ENCODE peak calls at places on chromosome 15, in nine cellular contexts. One of them, this sample, is unnamed.

GRCh38 chr15:63461230-63461629 is 43.2 kb upstream of the USP3 start:
- DNase-seq in NCI-H2029 treated with DMSO at 0.1 percent for 48 hours: no peak
- DNase-seq in transverse colon: no peak
- DNase-seq in endothelial cell: peak; percentile 42
- DNase-seq in H54: no peak
- DNase-seq in testis: no peak
- DNase-seq in GDM1: no peak
- DNase-seq in neural progenitor cell: peak; percentile 71
- DNase-seq in hippocampal formation: peak; percentile 42
- DNase-seq in this sample: peak; percentile 35

GRCh38 chr15:57541805-57542504 is 49.7 kb upstream of the MYZAP start:
- DNase-seq in H54: peak; percentile 26
- DNase-seq in endothelial cell: peak; percentile 76
- DNase-seq in hippocampal formation: peak; percentile 43
- DNase-seq in NCI-H2029 treated with DMSO at 0.1 percent for 48 hours: no peak
- DNase-seq in GDM1: no peak
- DNase-seq in testis: peak; percentile 79
- DNase-seq in neural progenitor cell: peak; percentile 70
- DNase-seq in transverse colon: peak; percentile 80
- DNase-seq in this sample: peak; percentile 44

GRCh38 chr15:78790027-78790426 is 21.2 kb downstream of the ADAMTS7 start:
- DNase-seq in NCI-H2029 treated with DMSO at 0.1 percent for 48 hours: no peak
- DNase-seq in transverse colon: no peak
- DNase-seq in GDM1: no peak
- DNase-seq in H54: no peak
- DNase-seq in neural progenitor cell: no peak
- DNase-seq in hippocampal formation: no peak
- DNase-seq in endothelial cell: no peak
- DNase-seq in testis: no peak
- DNase-seq in this sample: no peak

GRCh38 chr15:88701561-88702095 is 62.8 kb downstream of the ISG20 start:
- DNase-seq in endothelial cell: peak; percentile 46
- DNase-seq in GDM1: no peak
- DNase-seq in testis: no peak
- DNase-seq in neural progenitor cell: peak; percentile 53
- DNase-seq in H54: no peak
- DNase-seq in hippocampal formation: no peak
- DNase-seq in transverse colon: peak; percentile 33
- DNase-seq in NCI-H2029 treated with DMSO at 0.1 percent for 48 hours: no peak
- DNase-seq in this sample: peak; percentile 39

GRCh38 chr15:39455502-39455991 is 125.3 kb upstream of the THBS1 start:
- DNase-seq in GDM1: no peak
- DNase-seq in H54: no peak
- DNase-seq in testis: no peak
- DNase-seq in transverse colon: no peak
- DNase-seq in NCI-H2029 treated with DMSO at 0.1 percent for 48 hours: no peak
- DNase-seq in hippocampal formation: no peak
- DNase-seq in endothelial cell: no peak
- DNase-seq in neural progenitor cell: no peak
- DNase-seq in this sample: peak; percentile 97

GRCh38 chr15:26870346-26870745 is 3.5 kb downstream of the GABRA5 start:
- DNase-seq in transverse colon: no peak
- DNase-seq in NCI-H2029 treated with DMSO at 0.1 percent for 48 hours: no peak
- DNase-seq in hippocampal formation: no peak
- DNase-seq in GDM1: no peak
- DNase-seq in H54: no peak
- DNase-seq in endothelial cell: no peak
- DNase-seq in testis: no peak
- DNase-seq in neural progenitor cell: no peak
- DNase-seq in this sample: no peak

GRCh38 chr15:32834156-32834555 is 116.4 kb downstream of the GREM1 start:
- DNase-seq in testis: no peak
- DNase-seq in NCI-H2029 treated with DMSO at 0.1 percent for 48 hours: no peak
- DNase-seq in hippocampal formation: no peak
- DNase-seq in transverse colon: no peak
- DNase-seq in GDM1: no peak
- DNase-seq in H54: no peak
- DNase-seq in neural progenitor cell: no peak
- DNase-seq in endothelial cell: no peak
- DNase-seq in this sample: no peak

GRCh38 chr15:67707520-67708283 is 117.6 kb upstream of the SKOR1 start:
- DNase-seq in neural progenitor cell: peak; percentile 36
- DNase-seq in NCI-H2029 treated with DMSO at 0.1 percent for 48 hours: no peak
- DNase-seq in GDM1: no peak
- DNase-seq in H54: no peak
- DNase-seq in transverse colon: no peak
- DNase-seq in hippocampal formation: no peak
- DNase-seq in endothelial cell: no peak
- DNase-seq in testis: no peak
- DNase-seq in this sample: no peak

GRCh38 chr15:74221399-74222230 is 14.5 kb upstream of the CCDC33 start:
- DNase-seq in testis: no peak
- DNase-seq in neural progenitor cell: no peak
- DNase-seq in hippocampal formation: no peak
- DNase-seq in GDM1: no peak
- DNase-seq in endothelial cell: no peak
- DNase-seq in NCI-H2029 treated with DMSO at 0.1 percent for 48 hours: no peak
- DNase-seq in H54: no peak
- DNase-seq in transverse colon: no peak
- DNase-seq in this sample: no peak

GRCh38 chr15:85651551-85651950 is 143.2 kb downstream of the KLHL25 start:
- DNase-seq in neural progenitor cell: no peak
- DNase-seq in GDM1: no peak
- DNase-seq in endothelial cell: no peak
- DNase-seq in H54: no peak
- DNase-seq in NCI-H2029 treated with DMSO at 0.1 percent for 48 hours: no peak
- DNase-seq in testis: no peak
- DNase-seq in hippocampal formation: no peak
- DNase-seq in transverse colon: no peak
- DNase-seq in this sample: no peak

GRCh38 chr15:40358492-40359353 is 704 bp downstream of the DISP2 start:
- DNase-seq in endothelial cell: no peak
- DNase-seq in NCI-H2029 treated with DMSO at 0.1 percent for 48 hours: no peak
- DNase-seq in H54: no peak
- DNase-seq in neural progenitor cell: no peak
- DNase-seq in hippocampal formation: no peak
- DNase-seq in transverse colon: peak; percentile 38
- DNase-seq in testis: no peak
- DNase-seq in GDM1: no peak
- DNase-seq in this sample: no peak

GRCh38 chr15:89068325-89068784 is 19.9 kb upstream of the ABHD2 start:
- DNase-seq in GDM1: peak; percentile 39
- DNase-seq in endothelial cell: no peak
- DNase-seq in hippocampal formation: no peak
- DNase-seq in NCI-H2029 treated with DMSO at 0.1 percent for 48 hours: no peak
- DNase-seq in transverse colon: no peak
- DNase-seq in neural progenitor cell: no peak
- DNase-seq in testis: no peak
- DNase-seq in H54: no peak
- DNase-seq in this sample: no peak

GRCh38 chr15:97410907-97411575 is 549.5 kb upstream of the ARRDC4 start:
- DNase-seq in transverse colon: no peak
- DNase-seq in testis: no peak
- DNase-seq in GDM1: no peak
- DNase-seq in H54: no peak
- DNase-seq in endothelial cell: no peak
- DNase-seq in hippocampal formation: no peak
- DNase-seq in neural progenitor cell: no peak
- DNase-seq in NCI-H2029 treated with DMSO at 0.1 percent for 48 hours: no peak
- DNase-seq in this sample: no peak

GRCh38 chr15:62503451-62503850 is 338.4 kb upstream of the C2CD4B start:
- DNase-seq in endothelial cell: peak; percentile 13
- DNase-seq in GDM1: no peak
- DNase-seq in neural progenitor cell: no peak
- DNase-seq in hippocampal formation: no peak
- DNase-seq in H54: no peak
- DNase-seq in testis: no peak
- DNase-seq in NCI-H2029 treated with DMSO at 0.1 percent for 48 hours: no peak
- DNase-seq in transverse colon: no peak
- DNase-seq in this sample: no peak

GRCh38 chr15:42037650-42038049 is 16.8 kb upstream of the PLA2G4E start:
- DNase-seq in GDM1: no peak
- DNase-seq in NCI-H2029 treated with DMSO at 0.1 percent for 48 hours: peak; percentile 17
- DNase-seq in endothelial cell: no peak
- DNase-seq in neural progenitor cell: no peak
- DNase-seq in H54: no peak
- DNase-seq in testis: no peak
- DNase-seq in transverse colon: peak; percentile 65
- DNase-seq in hippocampal formation: no peak
- DNase-seq in this sample: no peak

GRCh38 chr15:77541421-77542181 is 91.1 kb downstream of the LINGO1 start:
- DNase-seq in neural progenitor cell: peak; percentile 69
- DNase-seq in endothelial cell: no peak
- DNase-seq in hippocampal formation: peak; percentile 30
- DNase-seq in GDM1: no peak
- DNase-seq in NCI-H2029 treated with DMSO at 0.1 percent for 48 hours: no peak
- DNase-seq in testis: peak; percentile 32
- DNase-seq in transverse colon: no peak
- DNase-seq in H54: no peak
- DNase-seq in this sample: no peak

GRCh38 chr15:44666208-44667038 is 3.0 kb upstream of the SPG11 start:
- DNase-seq in H54: no peak
- DNase-seq in testis: no peak
- DNase-seq in GDM1: no peak
- DNase-seq in endothelial cell: no peak
- DNase-seq in NCI-H2029 treated with DMSO at 0.1 percent for 48 hours: no peak
- DNase-seq in neural progenitor cell: no peak
- DNase-seq in hippocampal formation: no peak
- DNase-seq in transverse colon: no peak
- DNase-seq in this sample: no peak

GRCh38 chr15:37893309-37893708 is 41.1 kb upstream of the TMCO5A start:
- DNase-seq in neural progenitor cell: no peak
- DNase-seq in NCI-H2029 treated with DMSO at 0.1 percent for 48 hours: no peak
- DNase-seq in testis: no peak
- DNase-seq in hippocampal formation: no peak
- DNase-seq in transverse colon: no peak
- DNase-seq in endothelial cell: no peak
- DNase-seq in H54: no peak
- DNase-seq in GDM1: no peak
- DNase-seq in this sample: no peak

GRCh38 chr15:95259965-95260364 is 1028.6 kb downstream of the MCTP2 start:
- DNase-seq in NCI-H2029 treated with DMSO at 0.1 percent for 48 hours: no peak
- DNase-seq in H54: no peak
- DNase-seq in transverse colon: no peak
- DNase-seq in hippocampal formation: no peak
- DNase-seq in endothelial cell: peak; percentile 25
- DNase-seq in GDM1: no peak
- DNase-seq in neural progenitor cell: peak; percentile 13
- DNase-seq in testis: no peak
- DNase-seq in this sample: no peak

GRCh38 chr15:59313703-59314332 is 58.9 kb downstream of the MYO1E start:
- DNase-seq in transverse colon: peak; percentile 93
- DNase-seq in hippocampal formation: no peak
- DNase-seq in H54: no peak
- DNase-seq in testis: peak; percentile 46
- DNase-seq in neural progenitor cell: no peak
- DNase-seq in NCI-H2029 treated with DMSO at 0.1 percent for 48 hours: peak; percentile 22
- DNase-seq in endothelial cell: no peak
- DNase-seq in GDM1: no peak
- DNase-seq in this sample: peak; percentile 9

GRCh38 chr15:78251136-78251535 is 13.2 kb upstream of the DNAJA4 start:
- DNase-seq in hippocampal formation: no peak
- DNase-seq in GDM1: no peak
- DNase-seq in H54: no peak
- DNase-seq in testis: no peak
- DNase-seq in transverse colon: no peak
- DNase-seq in neural progenitor cell: no peak
- DNase-seq in NCI-H2029 treated with DMSO at 0.1 percent for 48 hours: no peak
- DNase-seq in endothelial cell: no peak
- DNase-seq in this sample: no peak

GRCh38 chr15:67080900-67081431 is 15.6 kb downstream of the SMAD3 start:
- DNase-seq in testis: peak; percentile 64
- DNase-seq in endothelial cell: no peak
- DNase-seq in transverse colon: no peak
- DNase-seq in NCI-H2029 treated with DMSO at 0.1 percent for 48 hours: no peak
- DNase-seq in GDM1: peak; percentile 83
- DNase-seq in neural progenitor cell: no peak
- DNase-seq in H54: no peak
- DNase-seq in hippocampal formation: peak; percentile 46
- DNase-seq in this sample: no peak

GRCh38 chr15:41337631-41338522 is 5.2 kb downstream of the NUSAP1 start:
- DNase-seq in H54: no peak
- DNase-seq in NCI-H2029 treated with DMSO at 0.1 percent for 48 hours: no peak
- DNase-seq in hippocampal formation: no peak
- DNase-seq in GDM1: no peak
- DNase-seq in testis: no peak
- DNase-seq in endothelial cell: no peak
- DNase-seq in transverse colon: no peak
- DNase-seq in neural progenitor cell: no peak
- DNase-seq in this sample: no peak

GRCh38 chr15:71691700-71692417 is 118.5 kb upstream of the NR2E3 start:
- DNase-seq in hippocampal formation: no peak
- DNase-seq in GDM1: no peak
- DNase-seq in NCI-H2029 treated with DMSO at 0.1 percent for 48 hours: no peak
- DNase-seq in endothelial cell: no peak
- DNase-seq in transverse colon: no peak
- DNase-seq in testis: peak; percentile 40
- DNase-seq in H54: no peak
- DNase-seq in neural progenitor cell: peak; percentile 16
- DNase-seq in this sample: no peak

GRCh38 chr15:82128401-82129143 is 82.8 kb upstream of the MEX3B start:
- DNase-seq in GDM1: peak; percentile 58
- DNase-seq in hippocampal formation: no peak
- DNase-seq in endothelial cell: no peak
- DNase-seq in testis: no peak
- DNase-seq in H54: no peak
- DNase-seq in NCI-H2029 treated with DMSO at 0.1 percent for 48 hours: no peak
- DNase-seq in transverse colon: no peak
- DNase-seq in neural progenitor cell: no peak
- DNase-seq in this sample: no peak

GRCh38 chr15:44035781-44036699 is 159.0 kb downstream of the FRMD5 start:
- DNase-seq in hippocampal formation: no peak
- DNase-seq in testis: no peak
- DNase-seq in GDM1: no peak
- DNase-seq in transverse colon: no peak
- DNase-seq in neural progenitor cell: no peak
- DNase-seq in NCI-H2029 treated with DMSO at 0.1 percent for 48 hours: no peak
- DNase-seq in H54: no peak
- DNase-seq in endothelial cell: no peak
- DNase-seq in this sample: no peak

GRCh38 chr15:69031013-69032001 is 16.8 kb downstream of the NOX5 start:
- DNase-seq in testis: peak; percentile 86
- DNase-seq in neural progenitor cell: peak; percentile 82
- DNase-seq in endothelial cell: peak; percentile 64
- DNase-seq in GDM1: peak; percentile 14
- DNase-seq in NCI-H2029 treated with DMSO at 0.1 percent for 48 hours: no peak
- DNase-seq in H54: no peak
- DNase-seq in transverse colon: peak; percentile 55
- DNase-seq in hippocampal formation: no peak
- DNase-seq in this sample: no peak